ENCODE peak calls at places on chromosomes 6 and 20, in nine cellular contexts. W, Y, I, Z, R, N, A, J and X are unnamed samples.
A peak's percentile ranks its signal among the peaks of the same experiment; 100 is the strongest.

GRCh38 chr20:24485981-24486380 is 16.6 kb downstream of the SYNDIG1 start:
- DNase-seq in W (no peak), Y (no peak), I (no peak), Z (no peak), R (no peak), N (no peak), A (no peak), J (no peak), X (no peak)

GRCh38 chr20:53606364-53606985 is 12.8 kb upstream of the ZNF217 start:
- DNase-seq in W (peak; percentile 20), Y (no peak), I (no peak), Z (no peak), R (no peak), N (no peak), A (peak; percentile 82), J (no peak), X (no peak)

GRCh38 chr20:63044605-63045004 is 37.8 kb upstream of the BHLHE23 start:
- DNase-seq in W (no peak), Y (no peak), I (no peak), Z (no peak), R (no peak), N (no peak), A (no peak), J (no peak), X (no peak)

GRCh38 chr6:80523531-80523970 is 417.1 kb downstream of the BCKDHB start:
- DNase-seq in W (no peak), Y (no peak), I (no peak), Z (no peak), R (no peak), N (no peak), A (no peak), J (no peak), X (no peak)

GRCh38 chr6:17291778-17292177 is 10.6 kb downstream of the RBM24 start:
- DNase-seq in W (no peak), Y (no peak), I (no peak), Z (no peak), R (no peak), N (no peak), A (no peak), J (no peak), X (no peak)

GRCh38 chr6:39952170-39952569 is 17.9 kb upstream of the MOCS1 start:
- DNase-seq in W (no peak), Y (no peak), I (no peak), Z (no peak), R (no peak), N (no peak), A (no peak), J (no peak), X (no peak)

GRCh38 chr6:85008311-85009015 is 244.1 kb upstream of the TBX18 start:
- DNase-seq in W (no peak), Y (no peak), I (no peak), Z (no peak), R (no peak), N (no peak), A (peak; percentile 19), J (peak; percentile 2), X (no peak)

GRCh38 chr6:150697515-150697914 is 97.8 kb downstream of the PLEKHG1 start:
- DNase-seq in W (no peak), Y (no peak), I (peak; percentile 41), Z (no peak), R (no peak), N (no peak), A (no peak), J (no peak), X (no peak)

GRCh38 chr6:2733324-2733723 is 17.4 kb downstream of the MYLK4 start:
- DNase-seq in W (no peak), Y (no peak), I (peak; percentile 87), Z (no peak), R (no peak), N (peak; percentile 31), A (no peak), J (no peak), X (peak; percentile 62)

GRCh38 chr6:163646133-163646532 is 231.6 kb downstream of the QKI start:
- DNase-seq in W (no peak), Y (no peak), I (no peak), Z (no peak), R (no peak), N (no peak), A (no peak), J (no peak), X (no peak)

GRCh38 chr6:122289721-122290501 is 109.5 kb upstream of the HSF2 start:
- DNase-seq in W (no peak), Y (no peak), I (no peak), Z (no peak), R (no peak), N (no peak), A (peak; percentile 2), J (no peak), X (no peak)

GRCh38 chr6:165486183-165487137 is 176.6 kb downstream of the PDE10A start:
- DNase-seq in W (no peak), Y (no peak), I (no peak), Z (no peak), R (no peak), N (no peak), A (no peak), J (no peak), X (no peak)

GRCh38 chr6:168377856-168378832 is 58.6 kb upstream of the DACT2 start:
- DNase-seq in W (no peak), Y (no peak), I (no peak), Z (no peak), R (no peak), N (no peak), A (no peak), J (no peak), X (no peak)

GRCh38 chr6:169824021-169824420 is 72.6 kb downstream of the ERMARD start:
- DNase-seq in W (no peak), Y (no peak), I (no peak), Z (no peak), R (no peak), N (peak; percentile 9), A (no peak), J (no peak), X (no peak)

GRCh38 chr20:23350855-23351838 is 556 bp downstream of the NXT1 start:
- DNase-seq in W (no peak), Y (no peak), I (peak; percentile 89), Z (peak; percentile 58), R (no peak), N (peak; percentile 70), A (peak; percentile 55), J (peak; percentile 37), X (peak; percentile 70)

GRCh38 chr6:119333707-119334295 is 15.8 kb downstream of the MAN1A1 start:
- DNase-seq in W (no peak), Y (no peak), I (peak; percentile 67), Z (no peak), R (no peak), N (no peak), A (peak; percentile 3), J (peak; percentile 60), X (no peak)

GRCh38 chr6:37168809-37169457 is 1.0 kb upstream of the PIM1 start:
- DNase-seq in W (no peak), Y (no peak), I (peak; percentile 44), Z (no peak), R (no peak), N (no peak), A (no peak), J (peak; percentile 73), X (no peak)

GRCh38 chr6:111743859-111744692 is 129.2 kb downstream of the FYN start:
- DNase-seq in W (no peak), Y (no peak), I (peak; percentile 75), Z (no peak), R (no peak), N (no peak), A (no peak), J (no peak), X (no peak)

GRCh38 chr6:130970839-130971410 is 92.1 kb downstream of the EPB41L2 start:
- DNase-seq in W (no peak), Y (no peak), I (no peak), Z (no peak), R (no peak), N (no peak), A (peak; percentile 47), J (no peak), X (no peak)